ENCODE peak calls at places on chromosomes 7 and 10, in ten cellular contexts. Z is uterus, D is cardiac fibroblast, L is ovary, G is transverse colon, C is PC-3, K is PC-9, S is fibroblast of villous mesenchyme, Y is stomach, R is H7. B is an unnamed sample.
A peak's percentile ranks its signal among the peaks of the same experiment; 100 is the strongest.

GRCh38 chr7:85508642-85509429 is 322.0 kb upstream of the SEMA3D start:
- DNase-seq in Z (no peak), D (peak; percentile 66), L (no peak), G (no peak), C (no peak), K (no peak), S (peak; percentile 32), Y (no peak), R (no peak), B (no peak)

GRCh38 chr7:98628916-98629525 is 11.9 kb downstream of the NPTX2 start:
- DNase-seq in Z (no peak), D (no peak), L (no peak), G (no peak), C (peak; percentile 9), K (no peak), S (no peak), Y (peak; percentile 13), R (peak; percentile 57), B (no peak)

GRCh38 chr7:108326938-108327337 is 129.3 kb downstream of the NRCAM start:
- DNase-seq in Z (no peak), D (no peak), L (no peak), G (no peak), C (no peak), K (no peak), S (no peak), Y (no peak), R (no peak), B (no peak)

GRCh38 chr7:80463272-80463920 is 48.5 kb downstream of the GNAT3 start:
- DNase-seq in Z (no peak), D (peak; percentile 21), L (no peak), G (no peak), C (peak; percentile 32), K (no peak), S (no peak), Y (no peak), R (no peak), B (no peak)

GRCh38 chr10:114821915-114822770 is 563 bp downstream of the FHIP2A start:
- DNase-seq in Z (peak; percentile 36), D (peak; percentile 53), L (peak; percentile 34), G (peak; percentile 25), C (peak; percentile 13), K (peak; percentile 9), S (peak; percentile 45), Y (peak; percentile 46), R (peak; percentile 74), B (no peak)

GRCh38 chr7:134599371-134599770 is 47.3 kb upstream of the BPGM start:
- DNase-seq in Z (no peak), D (no peak), L (no peak), G (no peak), C (no peak), K (no peak), S (no peak), Y (no peak), R (no peak), B (no peak)

GRCh38 chr10:61721431-61721830 is 58.7 kb downstream of the CABCOCO1 start:
- DNase-seq in Z (no peak), D (no peak), L (no peak), G (no peak), C (no peak), K (no peak), S (no peak), Y (no peak), R (no peak), B (no peak)

GRCh38 chr7:134828361-134828760 is 48.9 kb downstream of the CALD1 start:
- DNase-seq in Z (no peak), D (no peak), L (no peak), G (no peak), C (no peak), K (no peak), S (no peak), Y (no peak), R (no peak), B (no peak)

GRCh38 chr10:113680172-113681111 is 730 bp downstream of the CASP7 start:
- DNase-seq in Z (peak; percentile 30), D (peak; percentile 64), L (no peak), G (peak; percentile 67), C (peak; percentile 69), K (peak; percentile 11), S (peak; percentile 63), Y (peak; percentile 57), R (no peak), B (no peak)

GRCh38 chr7:158005531-158005930 is 582.1 kb downstream of the PTPRN2 start:
- DNase-seq in Z (no peak), D (no peak), L (no peak), G (no peak), C (no peak), K (no peak), S (no peak), Y (no peak), R (no peak), B (no peak)
- H3K4me3 ChIP-seq in Z (no peak overlapping the region), D (no peak overlapping the region), L (no peak overlapping the region), G (no peak overlapping the region), C (no peak overlapping the region), K (no peak overlapping the region), S (no peak overlapping the region), Y (no peak overlapping the region), R (no peak overlapping the region), B (no peak overlapping the region)

GRCh38 chr7:3039787-3040186 is 3.9 kb downstream of the CARD11 start:
- DNase-seq in Z (no peak), D (no peak), L (no peak), G (no peak), C (no peak), K (no peak), S (no peak), Y (no peak), R (no peak), B (no peak)

GRCh38 chr7:3042861-3043489 is 692 bp downstream of the CARD11 start:
- DNase-seq in Z (no peak), D (no peak), L (no peak), G (peak; percentile 54), C (peak; percentile 35), K (peak; percentile 68), S (no peak), Y (no peak), R (peak; percentile 69), B (no peak)

GRCh38 chr7:3042301-3042700 is 1.4 kb downstream of the CARD11 start:
- DNase-seq in Z (no peak), D (no peak), L (no peak), G (no peak), C (no peak), K (no peak), S (no peak), Y (no peak), R (no peak), B (no peak)

DNA sequence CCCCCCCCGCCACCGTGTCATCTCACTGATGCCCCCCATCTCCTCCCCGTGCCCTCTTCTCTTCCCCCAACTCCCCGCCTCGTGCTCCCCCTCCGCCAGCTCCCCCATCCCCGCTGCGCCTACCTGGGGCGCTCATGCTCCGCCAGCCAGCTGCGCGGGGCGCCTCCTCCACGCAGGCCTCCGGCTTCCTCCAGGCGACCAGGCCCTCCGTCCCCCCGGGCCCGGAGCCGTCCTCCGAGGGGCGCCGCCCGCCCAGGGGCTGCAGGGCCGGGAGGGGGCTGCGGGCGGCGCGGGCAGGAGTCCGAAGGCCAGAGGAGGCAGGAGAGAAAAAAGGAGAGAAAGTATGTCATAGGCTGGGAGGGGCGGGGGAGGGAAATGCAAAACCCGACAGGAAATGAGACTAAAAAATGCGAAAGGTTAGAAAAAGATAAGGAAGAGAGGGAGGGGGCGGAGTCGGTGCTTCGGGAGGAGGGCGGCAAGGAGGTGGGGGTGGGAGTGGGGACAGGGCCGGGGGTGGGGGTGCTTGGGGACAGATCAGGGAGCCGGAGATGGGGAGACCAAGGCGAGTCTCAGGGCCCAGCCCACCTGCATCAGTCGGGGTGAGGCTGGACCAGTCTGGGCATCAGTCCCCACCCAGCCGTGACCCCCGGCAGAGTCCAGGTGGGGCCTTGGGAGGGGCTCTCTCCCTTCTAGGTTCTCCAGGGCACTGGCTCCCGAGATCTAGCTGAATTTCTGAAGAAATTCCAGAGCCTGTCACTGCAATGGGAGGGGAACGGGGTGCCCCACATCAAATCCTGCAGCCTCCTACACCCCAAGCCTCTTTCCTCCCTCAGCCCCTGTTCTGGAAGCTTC is at the start of gene CARD11:
- DNase-seq in Z (no peak), D (no peak), L (no peak), G (peak; percentile 24), C (no peak), K (peak; percentile 19), S (no peak), Y (no peak), R (peak; percentile 88), B (no peak)
- H3K4me3 ChIP-seq in Z (no peak within 1 kb of the TSS), D (peak within 1 kb of the TSS; percentile 35), L (no peak within 1 kb of the TSS), G (peak within 1 kb of the TSS; percentile 21), C (no peak within 1 kb of the TSS), K (peak within 1 kb of the TSS; percentile 91), S (peak within 1 kb of the TSS; percentile 21), Y (peak within 1 kb of the TSS; percentile 50), R (peak within 1 kb of the TSS; percentile 39), B (peak within 1 kb of the TSS; percentile 37)

GRCh38 chr10:79111846-79112614 is 43.3 kb downstream of the ZMIZ1 start:
- DNase-seq in Z (no peak), D (no peak), L (peak; percentile 61), G (no peak), C (no peak), K (no peak), S (no peak), Y (no peak), R (no peak), B (no peak)

GRCh38 chr10:79112898-79113431 is 44.2 kb downstream of the ZMIZ1 start:
- DNase-seq in Z (peak; percentile 58), D (peak; percentile 71), L (peak; percentile 69), G (no peak), C (peak; percentile 97), K (no peak), S (peak; percentile 81), Y (no peak), R (peak; percentile 59), B (no peak)

GRCh38 chr10:79111427-79111826 is 42.7 kb downstream of the ZMIZ1 start:
- DNase-seq in Z (no peak), D (peak; percentile 31), L (no peak), G (no peak), C (peak; percentile 91), K (no peak), S (no peak), Y (no peak), R (no peak), B (no peak)

GRCh38 chr10:79115302-79115701 is 46.5 kb downstream of the ZMIZ1 start:
- DNase-seq in Z (no peak), D (no peak), L (no peak), G (no peak), C (no peak), K (no peak), S (no peak), Y (no peak), R (no peak), B (no peak)

DNA sequence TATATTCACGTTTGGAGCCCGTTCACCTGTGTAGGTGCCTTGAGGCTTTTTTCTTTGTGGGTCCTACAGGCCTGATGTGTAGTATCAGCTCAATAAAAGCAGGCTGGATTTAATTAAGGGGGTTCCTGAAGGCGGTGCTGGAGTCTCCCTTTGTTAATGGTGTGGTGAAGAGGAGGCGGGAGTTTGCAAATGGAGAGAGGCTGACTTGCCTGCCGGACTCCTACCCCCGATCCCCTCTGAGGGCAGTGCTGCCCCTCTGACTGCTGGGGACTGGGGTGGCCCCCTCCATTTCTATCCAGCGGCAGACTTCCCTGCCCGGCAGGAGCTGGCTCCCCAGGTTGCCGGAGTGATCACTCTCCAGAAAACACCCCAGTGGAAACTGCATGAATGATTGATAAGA is 45.1 kb downstream of the ZMIZ1 start:
- DNase-seq in Z (no peak), D (no peak), L (no peak), G (no peak), C (no peak), K (no peak), S (no peak), Y (no peak), R (peak; percentile 88), B (no peak)
- H3K4me3 ChIP-seq in Z (no peak overlapping the region), D (no peak overlapping the region), L (no peak overlapping the region), G (no peak overlapping the region), C (no peak overlapping the region), K (no peak overlapping the region), S (no peak overlapping the region), Y (no peak overlapping the region), R (no peak overlapping the region), B (peak overlapping the region; percentile 8)

GRCh38 chr10:100186813-100187212 is 984 bp upstream of the ERLIN1 start:
- DNase-seq in Z (no peak), D (no peak), L (no peak), G (no peak), C (peak; percentile 11), K (no peak), S (peak; percentile 8), Y (no peak), R (peak; percentile 10), B (no peak)
- H3K4me3 ChIP-seq in Z (peak overlapping the region; percentile 99), D (peak overlapping the region; percentile 98), L (peak overlapping the region; percentile 81), G (peak overlapping the region; percentile 92), C (peak overlapping the region; percentile 83), K (peak overlapping the region; percentile 87), S (peak overlapping the region; percentile 79), Y (peak overlapping the region; percentile 92), R (peak overlapping the region; percentile 66), B (peak overlapping the region; percentile 84)

B was measured in esophagus muscularis mucosa.